ENCODE peak calls at places on chromosome 12, in six cellular contexts. R is thyroid gland, U is WERI-Rb-1, B is colonic mucosa, J is NCI-H1417, N is coronary artery. L is an unnamed sample.

GRCh38 chr12:122422769-122423257 is 344 bp upstream of the CLIP1 start:
- DNase-seq in R (peak), U (peak), B (peak), J (peak), N (no peak), L (no peak)

GRCh38 chr12:33180921-33181320 is 258.7 kb downstream of the SYT10 start:
- DNase-seq in R (no peak), U (no peak), B (no peak), J (no peak), N (no peak), L (no peak)

GRCh38 chr12:128164533-128164932 is 102.4 kb upstream of the TMEM132C start:
- DNase-seq in R (no peak), U (no peak), B (no peak), J (no peak), N (no peak), L (no peak)

GRCh38 chr12:104132351-104132956 is 5.6 kb downstream of the NFYB start:
- DNase-seq in R (no peak), U (peak), B (no peak), J (peak), N (no peak), L (no peak)

GRCh38 chr12:114682920-114683708 is 861 bp downstream of the TBX3 start:
- DNase-seq in R (no peak), U (peak), B (no peak), J (no peak), N (no peak), L (no peak)

GRCh38 chr12:26123482-26123980 is 1.3 kb downstream of the BHLHE41 start:
- DNase-seq in R (no peak), U (no peak), B (no peak), J (no peak), N (no peak), L (no peak)

GRCh38 chr12:54384591-54385041 is at the start of gene ZNF385A:
- DNase-seq in R (peak), U (peak), B (no peak), J (no peak), N (no peak), L (peak)

GRCh38 chr12:111753144-111753881 is 13.4 kb upstream of the ALDH2 start:
- DNase-seq in R (peak), U (peak), B (peak), J (peak), N (no peak), L (no peak)

GRCh38 chr12:90280033-90280432 is 571.4 kb upstream of the ATP2B1 start:
- DNase-seq in R (no peak), U (no peak), B (no peak), J (no peak), N (no peak), L (no peak)

GRCh38 chr12:561908-562593 is 101.2 kb downstream of the NINJ2 start:
- DNase-seq in R (no peak), U (no peak), B (no peak), J (no peak), N (no peak), L (no peak)

GRCh38 chr12:52369220-52369619 is 1.9 kb upstream of the KRT85 start:
- DNase-seq in R (no peak), U (no peak), B (no peak), J (no peak), N (no peak), L (no peak)

GRCh38 chr12:2396448-2396871 is 343.7 kb downstream of the CACNA1C start:
- DNase-seq in R (peak), U (no peak), B (peak), J (no peak), N (peak), L (no peak)

GRCh38 chr12:81078469-81079196 is 754 bp downstream of the ACSS3 start:
- DNase-seq in R (peak), U (no peak), B (no peak), J (peak), N (no peak), L (no peak)

GRCh38 chr12:159131-159782 is 54.7 kb downstream of the SLC6A12 start:
- DNase-seq in R (no peak), U (no peak), B (no peak), J (no peak), N (no peak), L (no peak)

GRCh38 chr12:28057856-28058615 is 85.5 kb upstream of the PTHLH start:
- DNase-seq in R (no peak), U (no peak), B (no peak), J (no peak), N (no peak), L (no peak)

GRCh38 chr12:62919827-62920226 is 15.1 kb downstream of the PPM1H start:
- DNase-seq in R (no peak), U (no peak), B (no peak), J (peak), N (no peak), L (no peak)

GRCh38 chr12:93802293-93802692 is 125.1 kb downstream of the CRADD start:
- DNase-seq in R (no peak), U (no peak), B (no peak), J (no peak), N (no peak), L (no peak)

GRCh38 chr12:124586756-124587155 is 19.3 kb upstream of the NCOR2 start:
- DNase-seq in R (peak), U (no peak), B (peak), J (peak), N (no peak), L (no peak)

GRCh38 chr12:54603173-54603814 is 14.8 kb upstream of the PPP1R1A start:
- DNase-seq in R (peak), U (peak), B (peak), J (peak), N (no peak), L (peak)

L was measured in stimulated activated naive B cell treated with anti-CD40 and anti-IgM and Interleukin-4, amounts not matched to agents 10 μg/mL and 1 μg/mL and 100 μg/mL, for 72 hours.